ENCODE peak calls at places on chromosome 20, in seven cellular contexts. C, U, L, V, X, M and K are unnamed samples.

GRCh38 chr20:23397961-23398360 is 23.3 kb downstream of the NAPB start:
- DNase-seq in C (peak; percentile 88), U (no peak), L (no peak), V (no peak), X (no peak), M (no peak), K (no peak)

GRCh38 chr20:61628901-61629300 is 376.8 kb downstream of the CDH4 start:
- DNase-seq in C (no peak), U (no peak), L (no peak), V (no peak), X (no peak), M (no peak), K (no peak)

GRCh38 chr20:7601431-7601830 is 338.8 kb downstream of the HAO1 start:
- DNase-seq in C (no peak), U (no peak), L (no peak), V (no peak), X (no peak), M (no peak), K (no peak)

GRCh38 chr20:6122111-6122872 is 538 bp downstream of the FERMT1 start:
- DNase-seq in C (peak; percentile 28), U (no peak), L (no peak), V (no peak), X (no peak), M (peak; percentile 43), K (no peak)

GRCh38 chr20:46801003-46801702 is 91.7 kb downstream of the SLC2A10 start:
- DNase-seq in C (no peak), U (no peak), L (no peak), V (no peak), X (no peak), M (no peak), K (no peak)

GRCh38 chr20:46638367-46639274 is 12.6 kb downstream of the SLC13A3 start:
- DNase-seq in C (no peak), U (no peak), L (no peak), V (no peak), X (no peak), M (no peak), K (no peak)

GRCh38 chr20:10508468-10509251 is 73.6 kb downstream of the SLX4IP start:
- DNase-seq in C (no peak), U (no peak), L (no peak), V (no peak), X (peak; percentile 70), M (no peak), K (no peak)

GRCh38 chr20:47031821-47032220 is 137.2 kb downstream of the EYA2 start:
- DNase-seq in C (no peak), U (no peak), L (no peak), V (peak; percentile 35), X (no peak), M (no peak), K (no peak)

GRCh38 chr20:64137598-64138031 is 26.6 kb upstream of the MYT1 start:
- DNase-seq in C (no peak), U (no peak), L (no peak), V (no peak), X (no peak), M (no peak), K (no peak)

GRCh38 chr20:43681468-43681942 is 14.6 kb downstream of the MYBL2 start:
- DNase-seq in C (no peak), U (no peak), L (no peak), V (no peak), X (no peak), M (peak; percentile 82), K (no peak)

GRCh38 chr20:10466325-10466724 is 31.2 kb downstream of the SLX4IP start:
- DNase-seq in C (peak; percentile 86), U (no peak), L (no peak), V (peak; percentile 82), X (no peak), M (no peak), K (no peak)

GRCh38 chr20:44532981-44533331 is 11.1 kb upstream of the SERINC3 start:
- DNase-seq in C (peak; percentile 74), U (no peak), L (no peak), V (no peak), X (no peak), M (no peak), K (peak; percentile 32)

GRCh38 chr20:33005132-33005566 is 916 bp upstream of the SUN5 start:
- DNase-seq in C (no peak), U (no peak), L (no peak), V (no peak), X (no peak), M (peak; percentile 53), K (peak; percentile 37)

GRCh38 chr20:44031822-44032582 is 117.3 kb downstream of the TOX2 start:
- DNase-seq in C (no peak), U (no peak), L (no peak), V (no peak), X (no peak), M (no peak), K (no peak)

GRCh38 chr20:34600892-34601653 is 42.6 kb downstream of the MAP1LC3A start:
- DNase-seq in C (no peak), U (no peak), L (no peak), V (no peak), X (no peak), M (peak; percentile 72), K (no peak)

GRCh38 chr20:62776692-62777527 is 19.4 kb upstream of the MRGBP start:
- DNase-seq in C (no peak), U (peak; percentile 61), L (no peak), V (no peak), X (no peak), M (peak; percentile 53), K (peak; percentile 65)

GRCh38 chr20:2101057-2101934 is at the start of gene STK35:
- DNase-seq in C (peak; percentile 64), U (no peak), L (peak; percentile 81), V (no peak), X (peak; percentile 78), M (peak; percentile 81), K (no peak)

GRCh38 chr20:2840967-2841531 is 504 bp downstream of the VPS16 start:
- DNase-seq in C (peak; percentile 59), U (peak; percentile 73), L (no peak), V (no peak), X (peak; percentile 69), M (peak; percentile 29), K (no peak)

GRCh38 chr20:40757087-40757486 is 68.1 kb upstream of the MAFB start:
- DNase-seq in C (peak; percentile 85), U (no peak), L (no peak), V (no peak), X (no peak), M (peak; percentile 60), K (no peak)

GRCh38 chr20:4344660-4345059 is 329.3 kb upstream of the RNF24 start:
- DNase-seq in C (no peak), U (no peak), L (no peak), V (no peak), X (no peak), M (no peak), K (no peak)

GRCh38 chr20:12237772-12238171 is 320.1 kb downstream of the BTBD3 start:
- DNase-seq in C (no peak), U (no peak), L (no peak), V (no peak), X (peak; percentile 38), M (peak; percentile 14), K (no peak)

GRCh38 chr20:47493175-47493953 is 8.3 kb upstream of the NCOA3 start:
- DNase-seq in C (peak; percentile 49), U (peak; percentile 82), L (peak; percentile 74), V (no peak), X (peak; percentile 90), M (peak; percentile 55), K (peak; percentile 34)

GRCh38 chr20:34632870-34633452 is 43.9 kb downstream of the PIGU start:
- DNase-seq in C (no peak), U (peak; percentile 58), L (no peak), V (no peak), X (no peak), M (no peak), K (no peak)

GRCh38 chr20:1440024-1440423 is 26.6 kb downstream of the NSFL1C start:
- DNase-seq in C (peak; percentile 27), U (no peak), L (no peak), V (no peak), X (no peak), M (no peak), K (peak; percentile 18)

GRCh38 chr20:34956041-34956458 is 382 bp downstream of the MYH7B start:
- DNase-seq in C (no peak), U (no peak), L (no peak), V (no peak), X (no peak), M (no peak), K (no peak)

GRCh38 chr20:49559411-49560081 is 8.4 kb downstream of the PTGIS start:
- DNase-seq in C (no peak), U (no peak), L (no peak), V (no peak), X (peak; percentile 68), M (no peak), K (no peak)
- H3K4me1 ChIP-seq in C (peaks cover 34% of the 10 kb centered on the region), U (no peaks in the 10 kb centered on the region), L (no peaks in the 10 kb centered on the region), V (no peaks in the 10 kb centered on the region), X (peaks cover 22% of the 10 kb centered on the region), M (no peaks in the 10 kb centered on the region), K (no peaks in the 10 kb centered on the region)

DNA sequence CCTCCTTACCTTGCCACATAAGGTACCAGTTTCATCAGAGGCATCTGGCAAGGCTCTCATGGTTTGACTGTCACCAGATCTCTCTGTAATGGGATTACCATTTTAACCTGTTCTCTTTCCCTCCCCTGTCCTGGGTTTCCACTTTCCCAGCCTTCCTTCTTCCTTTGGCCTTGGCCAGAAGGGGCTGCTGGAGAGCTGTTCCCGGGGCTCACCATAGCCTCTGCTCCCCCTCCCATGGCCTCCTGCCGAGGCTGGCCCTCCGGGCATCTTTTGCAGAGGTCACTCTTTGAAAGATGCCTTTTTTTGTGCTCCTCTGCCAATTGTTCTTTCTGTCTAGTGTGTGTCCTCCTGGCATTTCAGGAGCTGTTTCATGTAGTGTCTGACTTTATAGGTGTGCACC is 100.7 kb upstream of the SCP2D1 start:
- DNase-seq in C (no peak), U (no peak), L (no peak), V (peak; percentile 24), X (no peak), M (no peak), K (no peak)
- H3K4me1 ChIP-seq in C (no peaks in the 10 kb centered on the region), U (no peaks in the 10 kb centered on the region), L (no peaks in the 10 kb centered on the region), V (no peaks in the 10 kb centered on the region), X (no peaks in the 10 kb centered on the region), M (no peaks in the 10 kb centered on the region), K (no peaks in the 10 kb centered on the region)

GRCh38 chr20:17666491-17666890 is 15.6 kb downstream of the RRBP1 start:
- DNase-seq in C (peak; percentile 76), U (no peak), L (no peak), V (no peak), X (no peak), M (no peak), K (no peak)
- H3K4me1 ChIP-seq in C (peaks cover 27% of the 10 kb centered on the region), U (no peaks in the 10 kb centered on the region), L (no peaks in the 10 kb centered on the region), V (no peaks in the 10 kb centered on the region), X (no peaks in the 10 kb centered on the region), M (peaks cover 41% of the 10 kb centered on the region), K (no peaks in the 10 kb centered on the region)

DNA sequence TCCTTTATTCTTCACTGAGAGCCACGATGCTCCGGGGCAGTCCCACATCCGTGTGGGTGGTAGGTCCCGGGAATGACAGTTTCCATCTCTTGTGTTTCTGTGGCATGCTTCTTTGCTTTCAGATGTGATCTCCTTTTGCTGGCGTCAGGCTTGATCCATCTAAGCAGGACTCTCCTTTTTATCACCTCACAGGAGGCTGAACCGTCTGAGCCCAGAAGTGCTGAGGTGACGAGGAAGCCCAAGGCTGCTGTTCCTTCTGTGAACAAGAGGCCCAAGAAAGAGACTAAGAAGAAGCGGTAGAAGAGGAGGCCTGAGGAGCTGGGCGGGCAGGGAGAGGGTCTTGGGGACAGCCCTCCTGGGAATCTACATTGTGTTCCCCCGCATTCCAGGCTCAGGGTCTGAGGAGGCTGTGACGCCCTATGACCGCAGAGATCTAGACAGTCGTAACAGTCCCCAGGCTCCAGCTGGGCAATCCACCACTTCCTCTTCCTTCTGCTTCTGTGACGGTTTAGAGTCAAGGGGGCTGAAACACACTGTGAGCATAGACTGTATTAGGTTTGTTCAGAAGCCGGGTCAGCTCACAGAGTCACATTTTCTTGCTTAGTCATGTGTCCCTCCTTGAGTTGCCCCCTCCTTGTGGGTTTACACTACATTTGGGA is 26.8 kb downstream of the MANBAL start:
- DNase-seq in C (no peak), U (no peak), L (no peak), V (no peak), X (no peak), M (no peak), K (no peak)
- H3K4me1 ChIP-seq in C (no peaks in the 10 kb centered on the region), U (peaks cover 16% of the 10 kb centered on the region), L (peaks cover 11% of the 10 kb centered on the region), V (peaks cover 6% of the 10 kb centered on the region), X (peaks cover 18% of the 10 kb centered on the region), M (no peaks in the 10 kb centered on the region), K (peaks cover 6% of the 10 kb centered on the region)